ENCODE peak calls at places on chromosomes 12 and 14, in four cellular contexts. S, P, Y and H are unnamed samples.

GRCh38 chr12:103503546-103504480 is 8.0 kb upstream of the C12orf42 start:
- DNase-seq in S (peak; percentile 12), P (no peak), Y (peak; percentile 54), H (no peak)

GRCh38 chr14:88039197-88039596 is 34.3 kb downstream of the GPR65 start:
- DNase-seq in S (no peak), P (no peak), Y (no peak), H (no peak)

GRCh38 chr12:97568336-97569180 is 106.0 kb downstream of the RMST start:
- DNase-seq in S (no peak), P (no peak), Y (no peak), H (no peak)

GRCh38 chr12:85575115-85576096 is 260.8 kb downstream of the RASSF9 start:
- DNase-seq in S (peak; percentile 9), P (peak; percentile 13), Y (peak; percentile 46), H (peak; percentile 29)

GRCh38 chr12:86948851-86949250 is 692.7 kb upstream of the MGAT4C start:
- DNase-seq in S (no peak), P (no peak), Y (no peak), H (no peak)

GRCh38 chr14:100150932-100151587 is 8.4 kb downstream of the DEGS2 start:
- DNase-seq in S (no peak), P (no peak), Y (peak; percentile 23), H (no peak)

GRCh38 chr14:76434220-76434619 is 58.3 kb downstream of the ESRRB start:
- DNase-seq in S (no peak), P (no peak), Y (no peak), H (no peak)

GRCh38 chr12:52564582-52564981 is 9.1 kb downstream of the KRT74 start:
- DNase-seq in S (no peak), P (no peak), Y (no peak), H (no peak)

GRCh38 chr14:97177016-97177415 is 379.8 kb downstream of the VRK1 start:
- DNase-seq in S (no peak), P (no peak), Y (peak; percentile 14), H (peak; percentile 15)

GRCh38 chr12:4447151-4447550 is 1.5 kb upstream of the FGF6 start:
- DNase-seq in S (no peak), P (no peak), Y (no peak), H (no peak)

GRCh38 chr12:103799504-103800251 is 41.4 kb downstream of the NT5DC3 start:
- DNase-seq in S (no peak), P (no peak), Y (no peak), H (peak; percentile 89)

GRCh38 chr12:89376202-89376529 is 23.9 kb upstream of the DUSP6 start:
- DNase-seq in S (no peak), P (no peak), Y (no peak), H (no peak)

GRCh38 chr14:52918486-52918885 is 32.4 kb downstream of the FERMT2 start:
- DNase-seq in S (no peak), P (peak; percentile 62), Y (no peak), H (peak; percentile 5)

GRCh38 chr14:43479751-43480150 is 1027.3 kb downstream of the FSCB start:
- DNase-seq in S (no peak), P (no peak), Y (no peak), H (no peak)

GRCh38 chr14:92105845-92106094 is 612 bp downstream of the ATXN3 start:
- DNase-seq in S (no peak), P (no peak), Y (no peak), H (peak; percentile 21)

GRCh38 chr14:68308695-68309094 is 484.2 kb downstream of the ZFP36L1 start:
- DNase-seq in S (no peak), P (no peak), Y (no peak), H (no peak)

GRCh38 chr12:86950043-86950838 is 694.0 kb upstream of the MGAT4C start:
- DNase-seq in S (no peak), P (no peak), Y (no peak), H (no peak)

GRCh38 chr14:92819011-92819410 is 24.9 kb downstream of the GOLGA5 start:
- DNase-seq in S (no peak), P (no peak), Y (peak; percentile 42), H (no peak)

GRCh38 chr14:23344481-23344880 is 8.2 kb downstream of the SLC22A17 start:
- DNase-seq in S (no peak), P (no peak), Y (no peak), H (no peak)
- TF ChIP-seq POLR2AphosphoS5 in S (no peak), P (no peak), Y (no peak), H (no peak)

GRCh38 chr14:29805415-29806123 is 122.1 kb downstream of the PRKD1 start:
- DNase-seq in S (peak; percentile 4), P (no peak), Y (no peak), H (no peak)

GRCh38 chr14:29806124-29806517 is 121.5 kb downstream of the PRKD1 start:
- DNase-seq in S (no peak), P (no peak), Y (no peak), H (no peak)

GRCh38 chr14:29814153-29815057 is 113.2 kb downstream of the PRKD1 start:
- DNase-seq in S (no peak), P (no peak), Y (no peak), H (no peak)

GRCh38 chr14:29810064-29810463 is 117.6 kb downstream of the PRKD1 start:
- DNase-seq in S (no peak), P (no peak), Y (no peak), H (no peak)

DNA sequence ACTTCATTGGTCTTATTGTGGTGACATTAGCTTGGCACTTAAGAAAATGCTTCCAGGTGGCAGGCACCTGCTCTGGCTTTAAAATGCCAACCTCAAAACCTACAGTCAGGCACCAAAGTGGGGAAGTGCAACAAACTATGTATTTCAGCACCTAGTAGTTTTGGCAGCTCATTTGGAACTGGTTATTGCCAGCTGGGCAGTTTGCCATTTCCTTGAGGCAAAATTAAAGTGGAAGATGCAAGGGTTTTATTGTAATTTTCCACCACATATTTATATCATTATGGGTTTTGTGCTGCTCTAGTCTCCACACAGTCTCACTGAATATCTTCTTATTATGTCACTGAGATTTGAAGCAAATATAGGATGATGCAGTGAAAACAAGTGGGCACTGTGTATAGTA is 117.0 kb downstream of the PRKD1 start:
- DNase-seq in S (no peak), P (no peak), Y (no peak), H (no peak)
- TF ChIP-seq REST in S (no peak), P (no peak), Y (no peak), H (no peak)

DNA sequence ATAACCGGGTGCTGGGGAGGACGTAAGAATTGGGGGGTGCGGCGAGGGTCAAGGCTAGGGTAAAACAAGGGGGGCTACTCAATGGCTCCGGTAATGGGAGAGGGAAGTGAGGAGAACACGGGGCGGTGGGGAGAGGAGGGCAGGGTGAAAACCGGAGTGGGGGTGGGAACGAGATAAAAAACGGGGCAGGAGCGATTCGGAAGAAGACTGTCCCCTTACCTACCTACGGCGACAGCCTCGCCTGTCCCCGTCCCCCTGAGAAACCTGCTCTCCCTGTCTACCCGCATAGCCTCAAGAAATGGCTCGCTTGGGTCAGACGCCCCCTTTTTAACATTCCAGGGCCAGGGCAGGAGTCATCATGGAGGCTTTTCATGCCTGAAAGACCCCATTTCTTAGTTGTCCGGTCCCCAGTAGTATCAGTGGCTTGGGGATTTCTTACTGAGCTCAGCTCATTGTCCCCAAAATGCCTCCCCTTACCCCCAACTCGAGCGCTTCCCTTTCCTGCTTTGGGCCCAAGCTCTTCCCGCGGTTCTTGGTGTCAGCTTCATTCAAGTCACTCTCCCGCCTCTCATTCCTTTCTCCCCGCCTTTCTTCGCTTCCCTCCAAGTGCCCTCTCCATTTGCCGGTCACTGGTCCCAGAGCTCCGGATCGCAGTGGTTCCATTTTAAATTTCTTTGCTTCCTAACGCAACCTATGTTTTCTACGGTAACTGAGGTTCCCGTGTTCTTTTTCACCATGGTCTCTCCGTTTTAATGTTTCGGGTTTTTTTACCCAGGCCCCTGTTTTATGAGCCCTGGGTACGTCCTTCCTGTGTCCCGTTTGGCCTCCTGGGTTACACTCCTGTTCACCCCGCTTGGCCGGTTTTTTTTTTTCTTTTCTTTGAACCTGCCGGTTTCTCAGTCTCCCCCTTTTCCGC is 1.2 kb upstream of the WSB2 start:
- DNase-seq in S (peak; percentile 54), P (no peak), Y (peak; percentile 62), H (no peak)
- TF ChIP-seq GABPA in S (peak; percentile 62), P (no peak), Y (peak; percentile 20), H (no peak)

GRCh38 chr12:12724421-12725085 is 7.4 kb downstream of the CDKN1B start:
- DNase-seq in S (peak; percentile 37), P (no peak), Y (peak; percentile 72), H (no peak)
- TF ChIP-seq POLR2AphosphoS5 in S (no peak), P (peak; percentile 90), Y (no peak), H (no peak)

DNA sequence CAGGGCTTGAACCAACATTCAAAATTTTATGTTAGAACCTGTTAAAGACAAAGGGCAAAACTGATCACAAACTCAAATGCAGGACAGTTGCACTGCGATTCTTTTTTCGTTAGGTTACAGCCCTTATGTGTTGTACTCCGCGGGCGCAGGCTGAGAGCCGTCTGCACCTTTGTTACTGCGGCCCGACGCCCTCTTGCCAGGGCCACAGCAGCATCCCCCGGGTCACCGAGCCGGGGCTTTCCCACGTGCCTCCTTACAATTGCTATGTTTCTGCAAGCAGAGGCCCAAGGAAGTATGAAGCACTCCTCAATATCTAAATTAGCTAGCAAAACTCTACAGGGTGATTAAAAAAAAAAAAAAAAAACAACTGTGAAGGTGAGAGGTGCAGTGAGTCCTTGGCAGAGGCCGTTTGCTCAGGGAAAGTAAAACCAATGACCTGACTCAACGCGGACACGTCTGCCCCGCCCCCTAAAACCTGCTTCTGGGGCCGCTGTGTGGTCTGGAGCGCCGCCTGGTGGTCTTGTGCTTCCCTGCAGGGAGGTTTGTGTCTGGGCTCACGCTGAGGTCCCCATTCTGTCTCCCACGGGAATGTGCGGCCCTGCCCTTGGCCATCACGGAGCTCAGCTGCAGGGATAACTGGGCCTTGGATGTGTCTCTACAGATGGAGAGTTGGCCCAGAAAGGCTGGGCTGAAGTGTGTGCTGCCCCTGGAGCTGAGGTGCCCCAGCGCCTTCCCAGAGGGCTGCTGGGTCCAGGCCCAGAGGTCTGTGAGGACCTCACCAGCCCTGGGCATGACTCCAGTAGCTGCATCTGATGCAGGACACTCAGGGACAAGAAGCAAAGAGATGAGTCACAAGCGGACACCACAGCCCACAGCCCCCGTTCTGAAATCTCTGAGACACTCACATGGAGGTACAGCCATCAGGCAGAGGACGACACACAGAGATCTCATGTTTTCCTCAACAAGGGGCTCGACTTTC is 418.5 kb downstream of the TMEM121 start:
- DNase-seq in S (peak; percentile 66), P (no peak), Y (peak; percentile 85), H (peak; percentile 57)
- TF ChIP-seq REST in S (no peak), P (no peak), Y (no peak), H (no peak)

DNA sequence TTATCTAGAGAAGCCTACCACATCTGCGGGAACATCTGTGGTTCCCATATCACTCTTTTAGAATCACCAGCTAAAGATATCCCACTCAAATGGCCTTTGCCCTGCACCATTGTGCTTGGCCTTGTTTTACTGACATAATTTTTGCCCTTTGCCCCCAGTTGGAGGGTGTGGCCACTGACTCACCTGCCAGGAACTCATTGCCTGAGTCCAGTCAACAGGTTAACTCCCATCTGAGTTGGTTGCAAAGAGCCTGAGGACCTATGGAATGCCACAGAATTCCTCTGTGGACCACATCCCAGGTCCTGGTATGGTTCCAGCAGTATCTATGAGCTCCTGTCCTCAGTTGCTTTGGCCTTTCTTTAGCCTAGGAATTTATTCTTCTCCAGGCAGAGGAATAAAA is 55.7 kb upstream of the PTGR2 start:
- DNase-seq in S (no peak), P (no peak), Y (no peak), H (no peak)
- TF ChIP-seq GABPA in S (no peak), P (no peak), Y (no peak), H (no peak)

GRCh38 chr12:19916982-19917381 is 451.4 kb upstream of the PDE3A start:
- DNase-seq in S (no peak), P (no peak), Y (no peak), H (no peak)
- TF ChIP-seq POLR2AphosphoS5 in S (no peak), P (no peak), Y (no peak), H (no peak)